ENCODE peak calls at places on chromosomes 2 and 18, in seven cellular contexts. C is LNCaP clone FGC; I is GM23248; M is GM23338; W is astrocyte; G is left cardiac atrium; J is activated CD4-positive, alpha-beta T cell treated with anti-CD3 and anti-CD28 coated beads, Interleukin-2, amount 50 U/mL, for 24 hours. Y is an unnamed sample.

GRCh38 chr18:8389391-8390340 is 219.6 kb upstream of the RAB12 start:
- DNase-seq in I (peak), G (peak), M (peak), J (no peak), C (peak), W (peak), Y (peak)

GRCh38 chr18:36211612-36212065 is 24.3 kb downstream of the MOCOS start:
- DNase-seq in M (no peak), I (peak), J (no peak), C (no peak), G (no peak), W (no peak), Y (peak)

GRCh38 chr18:47150824-47151366 is 595 bp upstream of the HDHD2 start:
- DNase-seq in W (no peak), C (no peak), G (no peak), J (no peak), I (no peak), M (peak), Y (no peak)

GRCh38 chr18:73118121-73118816 is 250.5 kb upstream of the NETO1 start:
- DNase-seq in G (no peak), W (peak), J (no peak), C (no peak), M (no peak), I (peak), Y (peak)

GRCh38 chr2:240962371-240963064 is 35.9 kb upstream of the SNED1 start:
- DNase-seq in M (peak), C (no peak), W (no peak), G (no peak), J (no peak), I (peak), Y (no peak)

GRCh38 chr2:235577404-235578330 is 83.8 kb downstream of the AGAP1 start:
- DNase-seq in W (peak), M (no peak), I (peak), J (no peak), G (peak), C (no peak), Y (peak)

GRCh38 chr2:224780096-224780495 is 63.9 kb upstream of the CCDC195 start:
- DNase-seq in J (no peak), W (no peak), G (no peak), I (no peak), M (no peak), C (no peak), Y (no peak)

GRCh38 chr18:27789406-27789805 is 387.5 kb downstream of the CDH2 start:
- DNase-seq in W (no peak), J (no peak), G (no peak), C (no peak), M (no peak), I (no peak), Y (no peak)

GRCh38 chr18:11802586-11802985 is 48.6 kb upstream of the CHMP1B start:
- DNase-seq in W (no peak), C (no peak), M (no peak), G (no peak), J (no peak), I (no peak), Y (no peak)

GRCh38 chr2:121648611-121649401 is 456 bp downstream of the CLASP1 start:
- DNase-seq in M (peak), G (peak), I (peak), C (no peak), W (peak), J (peak), Y (peak)

GRCh38 chr18:21179590-21180220 is 62.3 kb upstream of the GREB1L start:
- DNase-seq in J (peak), I (peak), M (peak), C (no peak), G (peak), W (peak), Y (peak)

GRCh38 chr2:229888031-229888430 is 33.8 kb downstream of the TRIP12 start:
- DNase-seq in J (no peak), C (no peak), I (no peak), W (no peak), M (no peak), G (no peak), Y (no peak)

Y was measured in fibroblast of lung.